ENCODE peak calls at places on chromosome 18, in seven cellular contexts. S is adrenal gland, F is GM12891, D is IMR-90, W is breast epithelium, I is body of pancreas, J is A549. Q is an unnamed sample.

GRCh38 chr18:60554961-60555360 is 182.4 kb upstream of the MC4R start:
- DNase-seq in I (no peak), F (no peak), D (no peak), S (no peak), W (no peak), J (no peak), Q (no peak)

GRCh38 chr18:78625895-78626294 is 353.7 kb upstream of the SALL3 start:
- DNase-seq in D (no peak), W (no peak), F (no peak), I (no peak), S (no peak), J (no peak), Q (no peak)

GRCh38 chr18:51350081-51350480 is 152.6 kb upstream of the MEX3C start:
- DNase-seq in W (no peak), D (no peak), I (no peak), J (no peak), F (no peak), S (no peak), Q (no peak)

GRCh38 chr18:73544618-73545017 is 603.0 kb downstream of the FBXO15 start:
- DNase-seq in J (no peak), S (no peak), I (no peak), W (no peak), F (no peak), D (peak; percentile 17), Q (no peak)

GRCh38 chr18:76412818-76413565 is 82.0 kb downstream of the ZNF516 start:
- DNase-seq in F (no peak), D (peak; percentile 61), I (no peak), W (no peak), J (no peak), S (peak; percentile 51), Q (no peak)

GRCh38 chr18:69838620-69839411 is 108.9 kb downstream of the CD226 start:
- DNase-seq in S (no peak), D (no peak), J (peak; percentile 5), I (no peak), W (no peak), F (no peak), Q (no peak)

GRCh38 chr18:56166914-56167313 is 471.5 kb downstream of the TXNL1 start:
- DNase-seq in S (no peak), W (no peak), D (no peak), I (peak; percentile 27), F (no peak), J (no peak), Q (no peak)

GRCh38 chr18:7417742-7418141 is 149.4 kb upstream of the PTPRM start:
- DNase-seq in J (peak; percentile 34), W (no peak), S (no peak), F (no peak), I (no peak), D (no peak), Q (no peak)

GRCh38 chr18:55353806-55354205 is 234.2 kb downstream of the TCF4 start:
- DNase-seq in F (no peak), I (no peak), J (no peak), D (no peak), W (no peak), S (no peak), Q (no peak)

GRCh38 chr18:6781846-6782245 is 52.3 kb downstream of the ARHGAP28 start:
- DNase-seq in S (peak; percentile 74), I (no peak), F (no peak), J (no peak), D (peak; percentile 65), W (no peak), Q (peak; percentile 29)

GRCh38 chr18:6781179-6781714 is 51.7 kb downstream of the ARHGAP28 start:
- DNase-seq in W (no peak), D (no peak), I (no peak), S (peak; percentile 67), J (no peak), F (no peak), Q (no peak)

GRCh38 chr18:5756823-5757222 is 138.5 kb downstream of the TMEM200C start:
- DNase-seq in D (no peak), F (no peak), I (no peak), J (no peak), W (no peak), S (no peak), Q (no peak)

GRCh38 chr18:75896865-75897264 is 469.4 kb upstream of the SMIM21 start:
- DNase-seq in I (no peak), F (no peak), J (peak; percentile 35), S (no peak), D (no peak), W (no peak), Q (no peak)

GRCh38 chr18:79549638-79550000 is 130.0 kb upstream of the CTDP1 start:
- DNase-seq in D (no peak), I (no peak), S (no peak), F (no peak), J (no peak), W (no peak), Q (no peak)

GRCh38 chr18:42414756-42415454 is 459.9 kb downstream of the PIK3C3 start:
- DNase-seq in I (no peak), W (no peak), F (no peak), S (peak; percentile 60), D (no peak), J (no peak), Q (no peak)

GRCh38 chr18:6623278-6623677 is 106.2 kb upstream of the ARHGAP28 start:
- DNase-seq in W (no peak), F (no peak), J (no peak), D (no peak), S (no peak), I (no peak), Q (no peak)

DNA sequence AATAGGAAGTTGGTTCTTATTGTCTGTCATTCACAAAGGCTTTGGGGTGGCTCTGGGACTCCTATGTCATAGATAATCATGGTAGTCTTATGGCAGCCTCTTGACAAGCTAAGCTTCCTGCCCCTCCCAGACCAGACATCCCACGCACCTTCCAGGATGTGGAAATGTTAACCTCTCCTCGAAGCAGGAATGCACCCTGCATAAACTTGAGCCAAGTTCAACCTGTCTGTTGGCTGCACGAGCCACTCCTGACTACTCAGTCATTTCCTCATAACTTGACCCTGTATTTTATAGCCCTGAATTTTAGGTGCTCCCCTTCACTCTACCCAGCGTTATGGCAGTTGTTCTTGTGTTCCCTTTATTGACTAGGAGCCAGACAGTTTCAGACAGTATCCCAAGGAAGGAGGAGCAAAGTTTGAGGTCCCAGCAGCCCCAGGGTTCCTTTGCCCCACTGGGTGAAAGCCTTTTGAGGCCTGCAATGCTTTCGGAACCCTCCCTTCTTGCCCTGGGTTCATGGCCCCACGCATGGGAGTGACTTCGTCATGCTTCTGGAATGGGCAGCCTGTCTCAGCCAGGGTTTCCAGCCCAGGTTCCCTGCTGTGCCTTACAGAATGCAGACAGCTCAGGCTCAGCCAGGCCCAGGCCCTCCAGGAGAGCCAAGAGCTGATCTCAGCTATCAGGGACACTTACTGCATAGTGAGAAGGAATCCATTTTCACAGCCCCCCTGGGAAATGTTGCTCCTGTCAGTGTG is 15.6 kb upstream of the INO80C start:
- DNase-seq in J (peak; percentile 29), S (no peak), I (peak; percentile 56), D (peak; percentile 54), W (no peak), F (no peak), Q (no peak)
- TF ChIP-seq POLR2A in J (no peak), S (no peak), I (no peak), D (no peak), W (no peak), F (no peak), Q (no peak)

DNA sequence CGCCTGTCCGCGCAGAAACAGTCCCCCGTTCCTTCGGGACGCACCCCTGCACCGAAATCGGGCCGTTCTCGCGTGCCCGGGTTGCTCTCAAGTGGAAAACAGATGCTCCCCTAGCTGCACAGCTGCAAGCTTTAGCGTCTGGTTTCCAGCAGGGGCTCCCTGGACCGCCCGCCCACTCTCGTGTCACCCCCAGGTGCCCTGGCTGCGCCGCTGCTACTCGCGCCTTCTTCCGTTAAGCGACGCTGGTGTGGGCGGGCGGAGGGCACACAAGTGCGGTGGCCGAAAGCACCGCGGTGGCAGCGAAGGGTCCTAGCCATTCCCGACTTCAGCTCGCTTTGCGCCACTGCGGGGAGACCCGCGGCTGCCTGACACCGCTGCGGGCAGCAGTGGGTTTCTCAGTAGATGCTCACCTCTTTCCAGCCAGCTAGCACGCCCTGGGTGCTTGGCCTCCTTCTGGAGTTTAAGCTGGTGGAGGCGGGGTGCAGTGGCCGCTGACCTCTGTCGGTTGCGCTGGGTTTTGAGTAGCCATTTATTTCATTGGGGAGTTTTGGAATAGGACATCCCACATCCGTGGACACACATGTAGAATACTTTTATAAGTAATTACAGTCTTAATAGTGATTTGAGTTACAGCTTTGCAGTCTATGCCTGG is 806 bp downstream of the ZNF407 start:
- DNase-seq in W (peak; percentile 53), J (peak; percentile 31), S (peak; percentile 72), F (peak; percentile 60), I (peak; percentile 47), D (peak; percentile 46), Q (peak; percentile 34)
- TF ChIP-seq POLR2A in W (no peak), J (no peak), S (peak; percentile 27), F (peak; percentile 17), I (peak; percentile 12), D (no peak), Q (no peak)

DNA sequence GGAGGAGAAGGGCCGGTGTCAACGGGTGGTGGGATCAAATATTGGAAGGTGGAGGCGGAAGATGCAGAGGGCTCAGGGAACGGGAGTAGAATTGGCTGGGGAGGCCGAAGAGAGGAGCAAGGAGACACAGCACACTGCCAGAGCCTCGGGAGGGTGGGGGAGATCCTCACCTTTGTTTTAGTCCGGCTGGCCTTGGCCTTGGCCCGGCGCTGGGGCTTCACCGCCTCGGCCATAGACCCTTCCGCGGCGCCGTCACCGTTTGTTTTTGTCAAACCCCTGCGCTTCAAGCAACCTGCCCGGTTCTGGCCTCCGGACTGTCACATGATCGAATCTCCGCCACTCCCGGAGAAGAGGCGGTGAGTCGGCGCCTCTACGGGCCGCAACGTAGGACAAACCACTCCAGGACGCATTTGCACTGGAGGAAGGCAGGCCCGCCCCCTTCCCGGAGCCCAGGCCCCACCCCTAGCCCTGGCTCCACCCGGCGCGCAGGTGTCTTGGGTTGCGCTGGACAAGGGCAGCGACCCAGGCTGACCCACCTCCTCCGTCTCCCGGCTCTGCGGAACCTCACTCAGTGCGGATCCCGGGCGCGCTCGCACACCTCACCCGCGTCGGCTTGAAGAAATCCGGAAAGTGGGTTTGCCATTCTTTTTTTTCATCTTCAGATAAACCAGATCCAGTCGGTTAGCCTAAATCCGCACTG is at the start of gene EPG5:
- DNase-seq in J (peak; percentile 74), D (peak; percentile 95), W (peak; percentile 95), F (peak; percentile 92), S (peak; percentile 98), I (peak; percentile 96), Q (peak; percentile 95)
- TF ChIP-seq POLR2A in J (peak; percentile 48), D (peak; percentile 74), W (peak; percentile 30), F (peak; percentile 71), S (peak; percentile 83), I (peak; percentile 78), Q (peak; percentile 65)

GRCh38 chr18:58449366-58449935 is 179.4 kb downstream of the ALPK2 start:
- DNase-seq in D (no peak), I (no peak), J (no peak), F (no peak), S (no peak), W (no peak), Q (no peak)

GRCh38 chr18:58453167-58453804 is 175.6 kb downstream of the ALPK2 start:
- DNase-seq in F (no peak), I (no peak), J (no peak), S (no peak), D (no peak), W (no peak), Q (no peak)

GRCh38 chr18:58451972-58452334 is 176.9 kb downstream of the ALPK2 start:
- DNase-seq in J (no peak), D (no peak), W (no peak), F (no peak), I (no peak), S (no peak), Q (no peak)

GRCh38 chr18:58452392-58453166 is 176.3 kb downstream of the ALPK2 start:
- DNase-seq in I (no peak), D (no peak), J (no peak), F (no peak), S (no peak), W (no peak), Q (no peak)

GRCh38 chr18:58451115-58451971 is 177.5 kb downstream of the ALPK2 start:
- DNase-seq in D (no peak), S (no peak), W (no peak), I (no peak), J (no peak), F (no peak), Q (no peak)
- TF ChIP-seq POLR2A in D (no peak), S (no peak), W (no peak), I (no peak), J (no peak), F (no peak), Q (no peak)

Q was measured in gastrocnemius medialis.